ENCODE peak calls at places on chromosomes 13 and 19, in nine cellular contexts. C, S, P, N, I, Y, O, G and Q are unnamed samples.

GRCh38 chr13:72163671-72164070 is 296.7 kb upstream of the DACH1 start:
- DNase-seq in C (no peak), S (no peak), P (no peak), N (no peak), I (no peak), Y (no peak), O (no peak), G (no peak), Q (peak)

GRCh38 chr19:6522712-6523111 is 8.1 kb upstream of the TNFSF9 start:
- DNase-seq in C (no peak), S (no peak), P (no peak), N (no peak), I (no peak), Y (no peak), O (no peak), G (no peak), Q (no peak)

GRCh38 chr13:41613471-41613870 is 156.1 kb downstream of the RGCC start:
- DNase-seq in C (no peak), S (no peak), P (no peak), N (no peak), I (no peak), Y (no peak), O (no peak), G (no peak), Q (no peak)

GRCh38 chr13:23966691-23967615 is 69.7 kb upstream of the C1QTNF9B start:
- DNase-seq in C (no peak), S (peak), P (peak), N (no peak), I (no peak), Y (peak), O (no peak), G (no peak), Q (no peak)

GRCh38 chr13:110412132-110412912 is 105.2 kb downstream of the COL4A2 start:
- DNase-seq in C (peak), S (peak), P (peak), N (peak), I (no peak), Y (peak), O (peak), G (peak), Q (peak)

GRCh38 chr19:43620061-43621001 is 902 bp upstream of the ZNF428 start:
- DNase-seq in C (no peak), S (no peak), P (peak), N (no peak), I (no peak), Y (no peak), O (no peak), G (no peak), Q (no peak)

GRCh38 chr19:58328999-58329398 is 2.2 kb downstream of the ZSCAN22 start:
- DNase-seq in C (no peak), S (no peak), P (no peak), N (no peak), I (no peak), Y (no peak), O (no peak), G (no peak), Q (no peak)

GRCh38 chr19:45657520-45658163 is 10.4 kb upstream of the GIPR start:
- DNase-seq in C (no peak), S (no peak), P (no peak), N (no peak), I (no peak), Y (no peak), O (no peak), G (no peak), Q (no peak)

GRCh38 chr19:18596752-18597157 is 8.2 kb downstream of the REX1BD start:
- DNase-seq in C (no peak), S (peak), P (no peak), N (no peak), I (no peak), Y (no peak), O (no peak), G (no peak), Q (peak)